ENCODE peak calls at places on chromosomes 2 and 18, in six cellular contexts. One of them, this sample, is unnamed.

GRCh38 chr2:46615555-46616487 is 136.5 kb downstream of the TMEM247 start:
- DNase-seq in globus pallidus: peak
- DNase-seq in AML-193: peak
- DNase-seq in AG10803: no peak
- DNase-seq in NCI-H524 treated with DMSO at 0.1 percent for 48 hours: no peak
- DNase-seq in ELF-1: no peak
- DNase-seq in this sample: no peak

GRCh38 chr2:157751462-157752058 is 122.9 kb upstream of the ACVR1C start:
- DNase-seq in globus pallidus: no peak
- DNase-seq in AML-193: no peak
- DNase-seq in AG10803: peak
- DNase-seq in NCI-H524 treated with DMSO at 0.1 percent for 48 hours: no peak
- DNase-seq in ELF-1: peak
- DNase-seq in this sample: no peak

GRCh38 chr2:54657664-54658083 is 65.8 kb upstream of the EML6 start:
- DNase-seq in globus pallidus: no peak
- DNase-seq in AML-193: peak
- DNase-seq in AG10803: no peak
- DNase-seq in NCI-H524 treated with DMSO at 0.1 percent for 48 hours: peak
- DNase-seq in ELF-1: peak
- DNase-seq in this sample: peak

GRCh38 chr18:48817021-48817461 is 133.7 kb downstream of the SMAD7 start:
- DNase-seq in globus pallidus: no peak
- DNase-seq in AML-193: no peak
- DNase-seq in AG10803: no peak
- DNase-seq in NCI-H524 treated with DMSO at 0.1 percent for 48 hours: no peak
- DNase-seq in ELF-1: no peak
- DNase-seq in this sample: no peak

GRCh38 chr18:23189768-23190661 is 54.7 kb downstream of the CABLES1 start:
- DNase-seq in globus pallidus: no peak
- DNase-seq in AML-193: no peak
- DNase-seq in AG10803: no peak
- DNase-seq in NCI-H524 treated with DMSO at 0.1 percent for 48 hours: no peak
- DNase-seq in ELF-1: no peak
- DNase-seq in this sample: no peak

GRCh38 chr2:69067866-69068265 is 54.9 kb downstream of the ANTXR1 start:
- DNase-seq in globus pallidus: no peak
- DNase-seq in AML-193: no peak
- DNase-seq in AG10803: no peak
- DNase-seq in NCI-H524 treated with DMSO at 0.1 percent for 48 hours: no peak
- DNase-seq in ELF-1: no peak
- DNase-seq in this sample: no peak

GRCh38 chr18:57051019-57051418 is 95.9 kb upstream of the BOD1L2 start:
- DNase-seq in globus pallidus: no peak
- DNase-seq in AML-193: no peak
- DNase-seq in AG10803: no peak
- DNase-seq in NCI-H524 treated with DMSO at 0.1 percent for 48 hours: no peak
- DNase-seq in ELF-1: no peak
- DNase-seq in this sample: no peak

GRCh38 chr2:202911203-202911512 is 315 bp downstream of the WDR12 start:
- DNase-seq in globus pallidus: no peak
- DNase-seq in AML-193: no peak
- DNase-seq in AG10803: no peak
- DNase-seq in NCI-H524 treated with DMSO at 0.1 percent for 48 hours: no peak
- DNase-seq in ELF-1: no peak
- DNase-seq in this sample: no peak

GRCh38 chr2:192195548-192196418 is 1.1 kb upstream of the TMEFF2 start:
- DNase-seq in globus pallidus: no peak
- DNase-seq in AML-193: no peak
- DNase-seq in AG10803: peak
- DNase-seq in NCI-H524 treated with DMSO at 0.1 percent for 48 hours: no peak
- DNase-seq in ELF-1: peak
- DNase-seq in this sample: no peak

GRCh38 chr2:107684421-107684820 is 142.3 kb upstream of the RGPD4 start:
- DNase-seq in globus pallidus: no peak
- DNase-seq in AML-193: no peak
- DNase-seq in AG10803: no peak
- DNase-seq in NCI-H524 treated with DMSO at 0.1 percent for 48 hours: no peak
- DNase-seq in ELF-1: no peak
- DNase-seq in this sample: no peak

GRCh38 chr18:28078849-28079248 is 98.1 kb downstream of the CDH2 start:
- DNase-seq in globus pallidus: no peak
- DNase-seq in AML-193: no peak
- DNase-seq in AG10803: no peak
- DNase-seq in NCI-H524 treated with DMSO at 0.1 percent for 48 hours: no peak
- DNase-seq in ELF-1: no peak
- DNase-seq in this sample: no peak

GRCh38 chr2:45154606-45155155 is 145.4 kb upstream of the SIX2 start:
- DNase-seq in globus pallidus: no peak
- DNase-seq in AML-193: no peak
- DNase-seq in AG10803: no peak
- DNase-seq in NCI-H524 treated with DMSO at 0.1 percent for 48 hours: no peak
- DNase-seq in ELF-1: no peak
- DNase-seq in this sample: no peak

GRCh38 chr18:3819933-3820332 is 370.0 kb downstream of the TGIF1 start:
- DNase-seq in globus pallidus: no peak
- DNase-seq in AML-193: no peak
- DNase-seq in AG10803: no peak
- DNase-seq in NCI-H524 treated with DMSO at 0.1 percent for 48 hours: peak
- DNase-seq in ELF-1: no peak
- DNase-seq in this sample: no peak